ENCODE peak calls at places on chromosomes 5 and 9, in four cellular contexts. H is amniotic stem cell, D is kidney tubule cell, P is amniotic epithelial cell. W is an unnamed sample.

GRCh38 chr5:141811287-141812155 is 66.7 kb downstream of the PCDH1 start:
- DNase-seq in H (no peak), D (no peak), P (no peak), W (no peak)

GRCh38 chr5:154446183-154447073 is 631 bp downstream of the SAP30L start:
- DNase-seq in H (peak; percentile 73), D (peak; percentile 55), P (peak; percentile 69), W (no peak)

GRCh38 chr5:59079622-59080620 is 497.0 kb downstream of the RAB3C start:
- DNase-seq in H (no peak), D (peak; percentile 97), P (peak; percentile 100), W (peak; percentile 96)

GRCh38 chr5:27830551-27830950 is 792.2 kb upstream of the CDH9 start:
- DNase-seq in H (no peak), D (peak; percentile 75), P (peak; percentile 74), W (peak; percentile 81)

GRCh38 chr5:173328896-173329369 is 719 bp upstream of the STC2 start:
- DNase-seq in H (peak; percentile 59), D (peak; percentile 88), P (peak; percentile 55), W (no peak)

GRCh38 chr5:135246923-135247795 is 151.9 kb downstream of the MACROH2A1 start:
- DNase-seq in H (peak; percentile 95), D (peak; percentile 89), P (peak; percentile 97), W (peak; percentile 89)

GRCh38 chr5:2272755-2273154 is 390.0 kb upstream of the IRX4 start:
- DNase-seq in H (no peak), D (no peak), P (no peak), W (no peak)

GRCh38 chr5:98308231-98308630 is 465.2 kb upstream of the RGMB start:
- DNase-seq in H (no peak), D (no peak), P (no peak), W (no peak)

GRCh38 chr9:137351781-137352501 is 49.9 kb upstream of the NRARP start:
- DNase-seq in H (no peak), D (no peak), P (no peak), W (no peak)

GRCh38 chr5:30918171-30918570 is 275.3 kb upstream of the CDH6 start:
- DNase-seq in H (no peak), D (peak; percentile 83), P (peak; percentile 47), W (peak; percentile 33)

GRCh38 chr9:133458643-133459312 is 1.0 kb upstream of the CACFD1 start:
- DNase-seq in H (no peak), D (no peak), P (no peak), W (no peak)

GRCh38 chr5:855771-856530 is 5.2 kb upstream of the ZDHHC11 start:
- DNase-seq in H (no peak), D (no peak), P (peak; percentile 21), W (no peak)

GRCh38 chr5:124461857-124462423 is 284.5 kb downstream of the ZNF608 start:
- DNase-seq in H (no peak), D (no peak), P (no peak), W (no peak)

GRCh38 chr5:23072179-23072578 is 219.0 kb upstream of the CDH12 start:
- DNase-seq in H (no peak), D (no peak), P (no peak), W (no peak)

GRCh38 chr5:173772407-173773059 is 115.6 kb upstream of the CPEB4 start:
- DNase-seq in H (no peak), D (no peak), P (peak; percentile 67), W (no peak)

GRCh38 chr9:6920040-6920439 is 162.3 kb downstream of the KDM4C start:
- DNase-seq in H (no peak), D (no peak), P (peak; percentile 23), W (no peak)

GRCh38 chr5:77828445-77828844 is 52.3 kb upstream of the TBCA start:
- DNase-seq in H (no peak), D (no peak), P (no peak), W (no peak)